ENCODE peak calls at places on chromosomes 4 and X, in five cellular contexts. B, P, W, H and D are unnamed samples.

GRCh38 chr4:14478504-14478903 is 523.8 kb upstream of the CPEB2 start:
- DNase-seq in W (no peak), P (no peak), H (no peak), B (no peak), D (no peak)

GRCh38 chrX:11786862-11787261 is 28.8 kb downstream of the MSL3 start:
- DNase-seq in B (no peak), W (no peak), H (no peak), P (no peak), D (no peak)

GRCh38 chrX:109629310-109629709 is 4.3 kb upstream of the KCNE5 start:
- DNase-seq in B (no peak), H (no peak), P (peak; percentile 19), W (no peak), D (no peak)

GRCh38 chr4:151540728-151541437 is 131.9 kb downstream of the FHIP1A start:
- DNase-seq in H (no peak), B (no peak), P (peak; percentile 70), W (no peak), D (peak; percentile 97)

GRCh38 chr4:77142642-77143020 is 14.4 kb upstream of the CCNG2 start:
- DNase-seq in B (no peak), H (no peak), P (no peak), W (no peak), D (peak; percentile 91)

GRCh38 chr4:113406723-113407016 is 354.9 kb downstream of the CAMK2D start:
- DNase-seq in P (no peak), H (no peak), B (no peak), W (no peak), D (peak; percentile 43)

GRCh38 chrX:46574941-46575381 is 1.4 kb downstream of the CHST7 start:
- DNase-seq in P (peak; percentile 34), B (peak; percentile 86), W (peak; percentile 32), H (peak; percentile 25), D (no peak)

GRCh38 chr4:85964298-85964697 is 395.6 kb downstream of the MAPK10 start:
- DNase-seq in B (no peak), W (no peak), H (no peak), P (no peak), D (no peak)

GRCh38 chr4:101152521-101152920 is 194.8 kb downstream of the PPP3CA start:
- DNase-seq in W (no peak), H (no peak), P (no peak), B (no peak), D (no peak)

GRCh38 chrX:48890934-48891401 is 6.6 kb downstream of the TIMM17B start:
- DNase-seq in H (no peak), W (peak; percentile 23), P (peak; percentile 49), B (no peak), D (no peak)

GRCh38 chr4:11813951-11814446 is 385.3 kb upstream of the HS3ST1 start:
- DNase-seq in B (no peak), H (no peak), P (no peak), W (no peak), D (no peak)

GRCh38 chr4:100938698-100939097 is 408.6 kb downstream of the PPP3CA start:
- DNase-seq in P (no peak), W (no peak), H (no peak), B (no peak), D (no peak)

GRCh38 chrX:14095702-14096101 is 66.0 kb upstream of the GEMIN8 start:
- DNase-seq in W (peak; percentile 37), H (no peak), P (peak; percentile 62), B (no peak), D (peak; percentile 34)

GRCh38 chr4:61359301-61359700 is 159.2 kb downstream of the ADGRL3 start:
- DNase-seq in W (no peak), B (no peak), H (no peak), P (no peak), D (no peak)

GRCh38 chrX:151754641-151755215 is 20.2 kb downstream of the CNGA2 start:
- DNase-seq in B (peak; percentile 18), H (no peak), W (peak; percentile 12), P (no peak), D (peak; percentile 14)

GRCh38 chr4:76622126-76622525 is 187.1 kb downstream of the SHROOM3 start:
- DNase-seq in B (no peak), P (no peak), W (peak; percentile 69), H (no peak), D (peak; percentile 75)

GRCh38 chr4:42995343-42995944 is 102.9 kb downstream of the GRXCR1 start:
- DNase-seq in W (no peak), B (no peak), H (no peak), P (peak; percentile 42), D (peak; percentile 18)

GRCh38 chrX:54180403-54180802 is 2.7 kb downstream of the FAM120C start:
- DNase-seq in B (no peak), W (no peak), H (no peak), P (no peak), D (no peak)

GRCh38 chrX:19743386-19743785 is 144.0 kb downstream of the SH3KBP1 start:
- DNase-seq in H (no peak), W (no peak), B (no peak), P (no peak), D (no peak)

GRCh38 chrX:152637649-152638442 is at the start of gene GABRQ:
- DNase-seq in P (peak; percentile 75), B (no peak), W (peak; percentile 52), H (peak; percentile 31), D (no peak)

GRCh38 chr4:149409186-149410056 is 406.2 kb downstream of the IQCM start:
- DNase-seq in H (peak; percentile 39), B (no peak), P (no peak), W (no peak), D (no peak)

GRCh38 chr4:98046665-98047064 is 96.6 kb downstream of the STPG2 start:
- DNase-seq in W (no peak), H (no peak), P (no peak), B (no peak), D (peak; percentile 6)

GRCh38 chr4:39544580-39545315 is 17.5 kb upstream of the UGDH start:
- DNase-seq in B (no peak), P (no peak), W (no peak), H (no peak), D (no peak)

GRCh38 chrX:134419784-134420183 is 40.2 kb upstream of the HPRT1 start:
- DNase-seq in W (no peak), H (no peak), P (no peak), B (no peak), D (no peak)

GRCh38 chrX:134426285-134426684 is 33.7 kb upstream of the HPRT1 start:
- DNase-seq in W (peak; percentile 15), B (no peak), P (no peak), H (no peak), D (no peak)

GRCh38 chrX:134418317-134419113 is 41.5 kb upstream of the HPRT1 start:
- DNase-seq in B (no peak), H (no peak), P (no peak), W (no peak), D (peak; percentile 1)

DNA sequence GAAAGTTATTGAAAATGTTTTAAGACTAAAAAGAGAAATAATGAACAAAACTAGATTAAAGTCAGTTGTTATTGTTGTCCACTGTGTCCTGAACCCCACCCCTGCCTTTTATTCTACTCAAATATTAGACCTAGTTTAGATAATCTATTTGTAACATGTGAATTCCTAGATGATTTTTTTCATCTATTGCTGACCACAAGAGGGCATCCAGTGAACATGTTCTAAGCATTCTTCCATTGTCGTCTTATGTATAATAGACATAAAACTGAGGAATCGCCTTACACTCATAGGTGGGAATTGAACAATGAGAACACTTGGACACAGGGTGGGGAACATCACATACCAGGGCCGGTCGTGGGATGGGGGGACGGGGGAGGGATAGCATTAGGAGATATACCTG is 36.4 kb upstream of the HPRT1 start:
- DNase-seq in P (no peak), H (no peak), B (no peak), W (no peak), D (peak; percentile 1)
- TF ChIP-seq CTCF in P (peak; percentile 46), H (no peak), B (no peak), W (peak; percentile 22), D (peak; percentile 37)

DNA sequence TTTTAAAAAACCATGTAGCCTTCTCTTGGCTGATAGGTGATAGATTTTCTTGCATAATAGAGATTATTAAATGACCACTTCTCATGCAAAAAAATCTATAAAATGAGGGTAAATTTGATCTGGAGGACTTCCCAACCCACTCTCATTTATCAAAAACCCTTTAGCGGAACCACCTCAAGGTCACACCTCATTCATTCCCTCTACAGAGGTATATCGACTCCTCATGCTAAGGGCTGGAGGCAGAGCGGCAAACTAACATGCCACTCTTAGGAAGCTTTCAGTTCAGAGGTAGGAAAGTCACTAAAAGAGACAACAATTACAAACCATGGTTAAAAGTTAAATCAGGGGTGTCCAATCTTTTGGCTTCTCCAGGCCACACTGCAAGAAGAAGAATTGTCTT is 90.0 kb downstream of the COX7B2 start:
- DNase-seq in B (no peak), W (no peak), H (no peak), P (no peak), D (no peak)
- H3K4me3 ChIP-seq in B (no peak overlapping the region), W (no peak overlapping the region), H (no peak overlapping the region), P (no peak overlapping the region), D (no peak overlapping the region)

GRCh38 chr4:797066-797465 is 28.9 kb downstream of the CPLX1 start:
- DNase-seq in W (no peak), P (no peak), H (no peak), B (no peak), D (peak; percentile 81)

GRCh38 chr4:796206-796605 is 29.7 kb downstream of the CPLX1 start:
- DNase-seq in W (no peak), B (no peak), H (no peak), P (no peak), D (no peak)

GRCh38 chr4:793941-794621 is 31.8 kb downstream of the CPLX1 start:
- DNase-seq in P (no peak), B (no peak), H (no peak), W (no peak), D (no peak)

GRCh38 chr4:794911-795725 is 30.8 kb downstream of the CPLX1 start:
- DNase-seq in B (peak; percentile 69), H (no peak), W (no peak), P (no peak), D (no peak)

DNA sequence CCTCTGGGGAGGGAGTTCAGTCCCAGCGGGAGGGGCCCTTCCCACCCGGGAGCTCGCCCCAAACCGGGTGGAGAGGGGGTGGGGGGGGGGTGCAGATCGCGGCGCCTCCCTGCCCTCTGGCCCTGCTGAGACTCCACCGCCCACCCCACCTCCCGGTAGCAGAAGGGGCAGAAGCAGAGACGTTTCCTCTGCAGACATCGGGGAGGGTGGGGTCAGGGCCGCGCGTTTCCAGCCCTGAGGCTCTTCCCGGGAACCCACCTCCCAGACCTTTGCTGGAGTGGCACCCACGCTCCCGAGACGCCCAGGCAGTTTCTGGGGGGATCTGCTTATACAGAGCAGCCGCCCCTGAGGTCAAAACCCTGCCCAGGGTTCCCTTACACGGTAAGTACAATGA is 30.2 kb downstream of the CPLX1 start:
- DNase-seq in H (no peak), B (no peak), W (no peak), P (no peak), D (no peak)
- TF ChIP-seq CTCF in H (no peak), B (no peak), W (no peak), P (no peak), D (no peak)

GRCh38 chrX:9352243-9352642 is 112.6 kb upstream of the TBL1X start:
- DNase-seq in H (no peak), B (no peak), P (no peak), W (no peak), D (no peak)

GRCh38 chrX:9355739-9356138 is 109.1 kb upstream of the TBL1X start:
- DNase-seq in B (peak; percentile 19), H (no peak), W (no peak), P (no peak), D (no peak)

GRCh38 chrX:9354918-9355317 is 109.9 kb upstream of the TBL1X start:
- DNase-seq in B (peak; percentile 65), W (no peak), P (no peak), H (no peak), D (no peak)

GRCh38 chrX:9351112-9351511 is 113.7 kb upstream of the TBL1X start:
- DNase-seq in P (no peak), H (no peak), W (no peak), B (no peak), D (no peak)

GRCh38 chrX:9352683-9353430 is 112.0 kb upstream of the TBL1X start:
- DNase-seq in B (peak; percentile 80), H (no peak), P (no peak), W (peak; percentile 14), D (no peak)
- H3K4me3 ChIP-seq in B (no peak overlapping the region), H (no peak overlapping the region), P (no peak overlapping the region), W (no peak overlapping the region), D (no peak overlapping the region)